ENCODE peak calls at places on chromosomes 7 and 10, in ten cellular contexts. D, H, F, S, V, W, E, O, B and Y are unnamed samples.

GRCh38 chr10:775245-776075 is 86.0 kb upstream of the DIP2C start:
- DNase-seq in S (no peak), O (no peak), F (no peak), E (peak), W (no peak), V (no peak), H (no peak), D (no peak), B (no peak), Y (peak)

GRCh38 chr10:22534849-22535604 is 179.4 kb downstream of the PIP4K2A start:
- DNase-seq in H (no peak), D (peak), W (no peak), F (no peak), S (no peak), O (no peak), B (no peak), E (no peak), V (peak), Y (no peak)

GRCh38 chr7:138239244-138239643 is 163.0 kb downstream of the AKR1D1 start:
- DNase-seq in B (no peak), D (peak), V (no peak), S (no peak), W (no peak), O (no peak), H (no peak), E (no peak), F (no peak), Y (peak)

GRCh38 chr10:45418859-45419672 is 45.0 kb downstream of the ALOX5 start:
- DNase-seq in H (no peak), O (no peak), F (no peak), W (peak), V (peak), E (no peak), B (peak), D (peak), S (peak), Y (no peak)

GRCh38 chr7:34057136-34057535 is 151.8 kb downstream of the BMPER start:
- DNase-seq in O (no peak), W (no peak), F (no peak), D (no peak), E (no peak), V (no peak), H (no peak), S (no peak), B (no peak), Y (no peak)

GRCh38 chr7:149849174-149849573 is 11.0 kb downstream of the ZNF862 start:
- DNase-seq in V (no peak), D (no peak), S (no peak), E (no peak), H (no peak), W (no peak), O (no peak), B (no peak), F (no peak), Y (no peak)

GRCh38 chr10:95604630-95605029 is 43.5 kb upstream of the SORBS1 start:
- DNase-seq in S (no peak), V (no peak), B (no peak), F (no peak), H (no peak), D (no peak), E (no peak), W (no peak), O (no peak), Y (no peak)

GRCh38 chr10:43126759-43127424 is 11.4 kb upstream of the CSGALNACT2 start:
- DNase-seq in V (no peak), E (no peak), D (no peak), O (no peak), F (no peak), S (peak), W (no peak), H (no peak), B (no peak), Y (no peak)

GRCh38 chr10:131786756-131787605 is 113.8 kb upstream of the PPP2R2D start:
- DNase-seq in D (peak), E (no peak), B (no peak), H (peak), V (peak), W (peak), S (peak), O (peak), F (peak), Y (no peak)

GRCh38 chr7:44150966-44151678 is 10.0 kb upstream of the MYL7 start:
- DNase-seq in S (no peak), D (no peak), F (no peak), O (no peak), E (no peak), V (no peak), B (no peak), W (no peak), H (no peak), Y (no peak)

GRCh38 chr10:127614484-127614883 is 65.4 kb downstream of the NPS start:
- DNase-seq in B (no peak), S (no peak), E (no peak), W (no peak), D (no peak), H (peak), V (no peak), F (no peak), O (no peak), Y (no peak)

GRCh38 chr10:37732685-37733084 is 124.7 kb downstream of the ZNF248 start:
- DNase-seq in O (no peak), H (no peak), V (no peak), D (peak), S (no peak), B (no peak), E (no peak), W (no peak), F (no peak), Y (no peak)

GRCh38 chr10:31760674-31761081 is 168.0 kb downstream of the ARHGAP12 start:
- DNase-seq in B (no peak), O (no peak), D (no peak), W (no peak), H (no peak), E (peak), S (peak), V (no peak), F (no peak), Y (no peak)

GRCh38 chr10:69968830-69969229 is 83.8 kb upstream of the MACROH2A2 start:
- DNase-seq in H (no peak), F (no peak), B (peak), E (no peak), S (no peak), D (peak), V (no peak), W (no peak), O (no peak), Y (no peak)

GRCh38 chr7:81173766-81174281 is 255.0 kb upstream of the SEMA3C start:
- DNase-seq in S (no peak), B (no peak), O (no peak), E (peak), W (no peak), F (no peak), D (peak), H (no peak), V (peak), Y (peak)

GRCh38 chr7:110587294-110587693 is 503.6 kb upstream of the LRRN3 start:
- DNase-seq in V (no peak), E (no peak), F (no peak), O (no peak), H (no peak), S (no peak), B (no peak), D (no peak), W (no peak), Y (no peak)

GRCh38 chr7:125396466-125397151 is 467.0 kb upstream of the POT1 start:
- DNase-seq in V (no peak), S (no peak), O (no peak), F (peak), H (no peak), W (no peak), E (no peak), B (no peak), D (no peak), Y (no peak)

GRCh38 chr7:8114175-8114574 is 145.6 kb downstream of the GLCCI1 start:
- DNase-seq in B (no peak), V (no peak), H (no peak), D (no peak), S (peak), W (no peak), E (no peak), F (no peak), O (no peak), Y (no peak)

GRCh38 chr10:119737827-119738226 is 12.0 kb downstream of the INPP5F start:
- DNase-seq in O (no peak), E (peak), D (peak), F (peak), S (no peak), W (no peak), H (no peak), V (peak), B (no peak), Y (peak)

GRCh38 chr7:70005885-70006284 is 407.6 kb downstream of the AUTS2 start:
- DNase-seq in B (no peak), F (no peak), S (no peak), O (no peak), H (no peak), W (no peak), V (no peak), E (no peak), D (no peak), Y (no peak)